ENCODE peak calls at places on chromosome 4, in five cellular contexts. E is tibial artery; Q is IMR-90; B is CD4-positive, alpha-beta T cell; P is dorsolateral prefrontal cortex. V is an unnamed sample.

GRCh38 chr4:58163172-58163571 is 1053.0 kb upstream of the IGFBP7 start:
- DNase-seq in Q (no peak), P (no peak), E (peak), B (no peak), V (no peak)

GRCh38 chr4:71494539-71494938 is 155.7 kb downstream of the SLC4A4 start:
- DNase-seq in E (no peak), P (no peak), B (no peak), Q (no peak), V (no peak)

GRCh38 chr4:106818764-106819163 is 217.3 kb downstream of the DKK2 start:
- DNase-seq in E (no peak), Q (no peak), P (no peak), B (no peak), V (no peak)

GRCh38 chr4:3207531-3208037 is 41.4 kb upstream of the MSANTD1 start:
- DNase-seq in P (no peak), E (no peak), B (no peak), Q (peak), V (no peak)

GRCh38 chr4:123250843-123251242 is 145.8 kb upstream of the SPRY1 start:
- DNase-seq in P (no peak), B (no peak), E (no peak), Q (peak), V (no peak)

GRCh38 chr4:85860066-85860465 is 385.1 kb downstream of the ARHGAP24 start:
- DNase-seq in E (no peak), B (no peak), Q (peak), P (no peak), V (no peak)

GRCh38 chr4:53688186-53688790 is 97.0 kb upstream of the LNX1 start:
- DNase-seq in E (no peak), P (no peak), Q (peak), B (no peak), V (no peak)

GRCh38 chr4:244471-244870 is 60.8 kb downstream of the ZNF732 start:
- DNase-seq in E (no peak), B (peak), Q (no peak), P (no peak), V (no peak)

GRCh38 chr4:53680588-53680987 is 89.3 kb upstream of the LNX1 start:
- DNase-seq in Q (no peak), E (no peak), P (no peak), B (no peak), V (no peak)

GRCh38 chr4:57076646-57077045 is 33.5 kb downstream of the IGFBP7 start:
- DNase-seq in E (no peak), B (no peak), P (no peak), Q (no peak), V (no peak)

GRCh38 chr4:186204103-186204559 is 12.8 kb downstream of the CYP4V2 start:
- DNase-seq in B (peak), E (no peak), P (no peak), Q (peak), V (no peak)

GRCh38 chr4:70839537-70840093 is at the start of gene GRSF1:
- DNase-seq in Q (peak), P (peak), B (peak), E (peak), V (peak)

GRCh38 chr4:110135523-110135922 is 62.9 kb downstream of the ELOVL6 start:
- DNase-seq in P (no peak), B (no peak), E (no peak), Q (no peak), V (no peak)

GRCh38 chr4:169604131-169604900 is 8.1 kb downstream of the NEK1 start:
- DNase-seq in E (no peak), P (no peak), B (no peak), Q (peak), V (no peak)

GRCh38 chr4:120856294-120856693 is 66.2 kb downstream of the PRDM5 start:
- DNase-seq in B (no peak), E (no peak), Q (no peak), P (no peak), V (no peak)

GRCh38 chr4:40292313-40292759 is 42.8 kb upstream of the CHRNA9 start:
- DNase-seq in Q (peak), P (no peak), E (no peak), B (no peak), V (no peak)

GRCh38 chr4:151049430-151049884 is 34.4 kb upstream of the LRBA start:
- DNase-seq in E (no peak), P (no peak), B (no peak), Q (no peak), V (no peak)

GRCh38 chr4:152451496-152451895 is 84.4 kb downstream of the FBXW7 start:
- DNase-seq in P (no peak), E (no peak), Q (no peak), B (no peak), V (no peak)

GRCh38 chr4:118842055-118842454 is 6.1 kb upstream of the SEC24D start:
- DNase-seq in B (no peak), E (no peak), Q (peak), P (no peak), V (no peak)

GRCh38 chr4:157226035-157226434 is 5.5 kb downstream of the GRIA2 start:
- DNase-seq in B (no peak), P (no peak), Q (no peak), E (no peak), V (no peak)

GRCh38 chr4:21901831-21902230 is 46.7 kb downstream of the KCNIP4 start:
- DNase-seq in Q (peak), P (no peak), B (no peak), E (no peak), V (no peak)

GRCh38 chr4:124278477-124278876 is 434.1 kb downstream of the ANKRD50 start:
- DNase-seq in P (no peak), Q (peak), E (no peak), B (no peak), V (no peak)

GRCh38 chr4:127622621-127622922 is 10.2 kb upstream of the INTU start:
- DNase-seq in P (no peak), Q (no peak), E (no peak), B (no peak), V (no peak)

GRCh38 chr4:574346-575161 is 1.5 kb downstream of the TMEM271 start:
- DNase-seq in E (no peak), P (no peak), Q (no peak), B (no peak), V (no peak)

GRCh38 chr4:75935628-75936027 is 5.2 kb downstream of the NAAA start:
- DNase-seq in P (no peak), Q (no peak), B (no peak), E (no peak), V (no peak)

GRCh38 chr4:75939890-75940691 is 722 bp downstream of the NAAA start:
- DNase-seq in Q (peak), B (peak), E (peak), P (peak), V (peak)

DNA sequence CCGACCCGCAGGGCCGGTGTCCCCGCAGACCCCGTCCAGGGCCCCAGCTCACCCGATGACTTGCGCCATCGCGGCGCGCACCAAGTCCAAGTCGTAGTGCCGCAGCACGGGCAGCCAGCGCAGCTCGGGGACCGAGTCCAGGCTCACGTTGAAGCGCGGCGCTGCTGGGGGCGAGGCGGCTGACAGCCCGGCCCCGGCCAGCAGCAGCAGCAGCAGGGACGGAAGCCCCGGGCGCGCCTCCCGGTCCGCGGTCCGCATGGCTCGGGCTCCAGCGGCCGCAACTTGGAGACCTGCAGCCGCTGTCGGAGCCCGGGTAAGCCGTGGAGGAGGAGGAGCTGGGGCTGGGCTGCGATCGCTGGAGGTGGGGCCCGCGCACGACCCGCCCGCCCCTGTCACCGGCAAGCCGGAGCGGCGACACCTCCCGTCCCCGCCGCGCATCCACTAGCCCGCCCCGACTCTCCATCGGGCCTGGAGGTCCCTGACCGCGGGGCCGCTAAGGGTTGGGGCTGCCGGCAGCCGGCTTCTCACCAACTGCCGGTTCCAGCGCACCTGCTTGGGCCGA is at the start of gene NAAA:
- DNase-seq in P (peak), B (peak), E (peak), Q (peak), V (peak)
- TF ChIP-seq CTCF in P (no peak), B (no peak), E (no peak), Q (peak), V (no peak)

GRCh38 chr4:112519689-112520597 is 4.0 kb upstream of the NEUROG2 start:
- DNase-seq in E (no peak), B (no peak), Q (no peak), P (no peak), V (no peak)
- TF ChIP-seq CTCF in E (no peak), B (no peak), Q (no peak), P (no peak), V (no peak)

GRCh38 chr4:187942968-187943367 is 52.6 kb upstream of the ZFP42 start:
- DNase-seq in B (no peak), E (no peak), Q (no peak), P (no peak), V (no peak)

GRCh38 chr4:187940299-187940698 is 55.3 kb upstream of the ZFP42 start:
- DNase-seq in B (no peak), E (no peak), Q (peak), P (no peak), V (no peak)

DNA sequence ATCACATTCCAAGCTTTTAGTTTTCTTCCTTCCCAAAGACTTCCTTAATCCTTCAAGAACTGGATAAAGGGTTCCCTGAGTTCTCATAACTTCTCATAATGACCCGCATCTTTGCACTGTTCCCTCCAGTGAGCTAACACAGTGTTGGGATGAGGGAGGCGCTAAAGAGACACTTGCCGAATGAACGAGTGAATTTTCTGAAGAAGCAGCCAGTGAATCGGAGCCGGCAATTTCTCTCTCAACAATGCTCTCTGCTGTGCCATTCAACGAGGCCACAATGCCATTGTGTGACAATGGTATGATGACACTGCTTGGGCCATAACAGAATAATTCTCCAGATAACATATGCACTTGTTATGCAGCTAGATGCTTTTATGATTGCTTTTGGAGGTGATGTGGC is 51.4 kb upstream of the ZFP42 start:
- DNase-seq in B (no peak), Q (no peak), E (no peak), P (no peak), V (no peak)
- TF ChIP-seq CTCF in B (no peak), Q (no peak), E (no peak), P (peak), V (no peak)

DNA sequence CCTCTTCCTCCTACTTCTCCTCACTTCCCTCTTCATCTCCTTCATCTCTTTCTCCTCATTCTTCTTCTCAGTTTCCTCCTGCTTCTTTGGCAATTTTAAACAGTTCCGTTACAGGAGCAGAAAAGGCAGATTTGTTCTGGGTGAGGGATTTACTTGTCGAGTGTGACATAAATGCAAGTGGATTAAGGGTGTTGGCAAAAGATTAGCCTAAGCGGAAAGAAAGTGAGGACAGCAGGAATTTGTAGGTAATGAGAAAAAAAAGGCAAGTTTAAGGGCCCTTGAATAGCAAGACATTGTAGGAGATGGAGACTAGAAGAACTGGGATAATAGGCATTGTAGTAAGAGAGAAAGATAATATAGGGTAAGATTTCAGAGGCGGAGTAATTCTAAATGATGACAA is 841.6 kb downstream of the RAPGEF2 start:
- DNase-seq in P (no peak), B (no peak), Q (no peak), E (no peak), V (no peak)
- TF ChIP-seq CTCF in P (no peak), B (no peak), Q (no peak), E (no peak), V (no peak)

DNA sequence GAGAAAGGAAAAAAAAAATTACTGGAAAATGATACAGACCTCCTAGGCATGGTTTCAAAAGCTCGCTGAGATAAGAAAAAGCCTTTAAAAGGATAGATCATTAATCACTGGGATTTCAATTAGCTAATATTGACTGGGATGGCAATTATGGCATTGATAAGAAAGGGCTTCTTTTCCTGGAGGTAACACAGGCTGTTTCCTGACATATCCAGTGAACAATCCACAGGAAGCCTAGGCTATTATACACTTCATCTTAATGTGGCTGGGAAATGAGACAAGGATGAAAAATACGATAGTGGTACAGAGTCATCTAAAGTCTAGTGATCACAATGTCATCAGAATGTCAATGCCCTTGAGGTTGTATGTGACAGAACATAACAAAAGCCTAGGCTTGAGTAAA is 1579.3 kb downstream of the C4orf33 start:
- DNase-seq in P (no peak), B (no peak), Q (no peak), E (no peak), V (no peak)
- TF ChIP-seq CTCF in P (no peak), B (no peak), Q (no peak), E (no peak), V (no peak)